ENCODE peak calls at places on chromosomes 2 and 18, in five cellular contexts. H is H54; D is NCI-H460; V is upper lobe of right lung; P is stimulated activated CD8-positive, alpha-beta memory T cell treated with anti-CD3 and anti-CD28 coated beads, Interleukin-15, amount 100 ng/mL, for 4 hours. E is an unnamed sample.

GRCh38 chr18:79402977-79403722 is 7.4 kb downstream of the NFATC1 start:
- DNase-seq in D (no peak), V (peak), H (no peak), P (no peak), E (no peak)

GRCh38 chr2:28357948-28358667 is 34.5 kb upstream of the FOSL2 start:
- DNase-seq in H (no peak), D (no peak), V (no peak), P (no peak), E (no peak)

GRCh38 chr2:239950144-239950920 is 74.8 kb downstream of the NDUFA10 start:
- DNase-seq in P (no peak), D (no peak), H (no peak), V (peak), E (no peak)

GRCh38 chr2:239087041-239087710 is 239.3 kb downstream of the TWIST2 start:
- DNase-seq in H (no peak), D (no peak), P (no peak), V (no peak), E (no peak)

GRCh38 chr2:55232084-55232862 is at the start of the genes CLHC1 and RPS27A:
- DNase-seq in V (peak), D (peak), H (peak), P (peak), E (peak)

GRCh38 chr2:90209806-90210205 is 1518.3 kb downstream of the RPIA start:
- DNase-seq in V (no peak), H (no peak), P (no peak), D (no peak), E (no peak)

GRCh38 chr18:76373297-76373696 is 121.7 kb downstream of the ZNF516 start:
- DNase-seq in D (no peak), V (no peak), P (no peak), H (no peak), E (no peak)

GRCh38 chr18:53991805-53992204 is 232.7 kb downstream of the MBD2 start:
- DNase-seq in D (no peak), P (no peak), H (no peak), V (no peak), E (no peak)

GRCh38 chr2:1910562-1911256 is 166.4 kb upstream of the PXDN start:
- DNase-seq in P (no peak), H (no peak), V (no peak), D (no peak), E (no peak)

GRCh38 chr2:3168230-3168891 is 209.3 kb downstream of the EIPR1 start:
- DNase-seq in V (peak), P (no peak), H (peak), D (no peak), E (no peak)

GRCh38 chr2:210399440-210400041 is 77.0 kb downstream of the LANCL1 start:
- DNase-seq in V (no peak), H (no peak), D (peak), P (no peak), E (no peak)

GRCh38 chr18:76490701-76491171 is 4.3 kb downstream of the ZNF516 start:
- DNase-seq in H (no peak), D (no peak), P (peak), V (peak), E (no peak)

GRCh38 chr2:98768765-98769476 is 38.0 kb upstream of the MGAT4A start:
- DNase-seq in D (no peak), H (no peak), P (no peak), V (no peak), E (no peak)

GRCh38 chr2:33441235-33441810 is 35.1 kb upstream of the RASGRP3 start:
- DNase-seq in V (no peak), P (peak), D (peak), H (peak), E (no peak)

GRCh38 chr2:186456941-186457340 is 29.1 kb upstream of the ZC3H15 start:
- DNase-seq in V (no peak), P (no peak), D (no peak), H (peak), E (no peak)

GRCh38 chr2:8779795-8780194 is 57.6 kb downstream of the KIDINS220 start:
- DNase-seq in V (no peak), H (no peak), D (no peak), P (no peak), E (no peak)

GRCh38 chr2:201235865-201236811 is 24.2 kb upstream of the CASP8 start:
- DNase-seq in D (peak), H (no peak), V (peak), P (no peak), E (no peak)

GRCh38 chr2:69012310-69013122 is 463 bp upstream of the ANTXR1 start:
- DNase-seq in H (peak), P (no peak), D (peak), V (peak), E (no peak)

GRCh38 chr18:56516769-56517168 is 121.6 kb downstream of the TXNL1 start:
- DNase-seq in V (no peak), P (no peak), D (no peak), H (no peak), E (no peak)

GRCh38 chr18:11975721-11976120 is 5.6 kb upstream of the IMPA2 start:
- DNase-seq in D (no peak), P (no peak), V (no peak), H (no peak), E (no peak)

GRCh38 chr2:20579866-20580265 is 71.0 kb downstream of the HS1BP3 start:
- DNase-seq in D (no peak), V (peak), H (no peak), P (no peak), E (no peak)

GRCh38 chr18:48928787-48929186 is 22.0 kb downstream of the SMAD7 start:
- DNase-seq in H (no peak), D (no peak), P (peak), V (peak), E (peak)

GRCh38 chr2:48398285-48399135 is 131.4 kb upstream of the STON1 start:
- DNase-seq in H (no peak), V (no peak), D (no peak), P (no peak), E (no peak)

GRCh38 chr18:76188097-76188496 is 306.9 kb downstream of the ZNF516 start:
- DNase-seq in P (no peak), H (no peak), V (no peak), D (no peak), E (no peak)

GRCh38 chr2:216665240-216665639 is 30.1 kb downstream of the IGFBP5 start:
- DNase-seq in H (no peak), V (no peak), P (no peak), D (no peak), E (no peak)

GRCh38 chr2:57614988-57615387 is 431.6 kb upstream of the VRK2 start:
- DNase-seq in D (no peak), H (no peak), V (no peak), P (no peak), E (no peak)

GRCh38 chr2:234765315-234765714 is 186.5 kb upstream of the SH3BP4 start:
- DNase-seq in H (no peak), V (no peak), D (no peak), P (no peak), E (no peak)

GRCh38 chr2:3633089-3633981 is 24.7 kb upstream of the ALLC start:
- DNase-seq in V (peak), P (no peak), H (no peak), D (no peak), E (no peak)

GRCh38 chr2:171434671-171434980 is 600 bp downstream of the DCAF17 start:
- DNase-seq in H (no peak), D (peak), P (no peak), V (no peak), E (no peak)

E was measured in GM12864.